ENCODE peak calls at places on chromosomes 13 and 19, in five cellular contexts. M, F, E, L and S are unnamed samples.
A peak's percentile ranks its signal among the peaks of the same experiment; 100 is the strongest.

GRCh38 chr13:50444726-50445125 is 398.8 kb downstream of the DLEU7 start:
- DNase-seq in M (no peak), F (no peak), E (no peak), L (no peak), S (no peak)

GRCh38 chr19:49447485-49448431 is 3.9 kb downstream of the PIH1D1 start:
- DNase-seq in M (no peak), F (no peak), E (no peak), L (no peak), S (no peak)

GRCh38 chr13:98286814-98287213 is 109.7 kb upstream of the RNF113B start:
- DNase-seq in M (no peak), F (no peak), E (no peak), L (no peak), S (no peak)

GRCh38 chr13:24911135-24911524 is 147.2 kb downstream of the RNF17 start:
- DNase-seq in M (no peak), F (peak; percentile 91), E (peak; percentile 62), L (no peak), S (peak; percentile 9)

GRCh38 chr13:113552079-113552478 is 32.5 kb upstream of the TFDP1 start:
- DNase-seq in M (no peak), F (no peak), E (no peak), L (no peak), S (no peak)

GRCh38 chr13:32984857-32985626 is 31.2 kb upstream of the KL start:
- DNase-seq in M (no peak), F (peak; percentile 98), E (no peak), L (no peak), S (no peak)

GRCh38 chr13:112983428-112984196 is 14.6 kb downstream of the MCF2L start:
- DNase-seq in M (no peak), F (no peak), E (no peak), L (no peak), S (no peak)

GRCh38 chr19:45164577-45165335 is 4.0 kb upstream of the NKPD1 start:
- DNase-seq in M (peak; percentile 10), F (no peak), E (peak; percentile 47), L (peak; percentile 90), S (peak; percentile 63)

GRCh38 chr13:34116651-34117050 is 298.7 kb downstream of the RFC3 start:
- DNase-seq in M (no peak), F (no peak), E (no peak), L (no peak), S (no peak)

GRCh38 chr13:112510002-112510780 is 77.8 kb downstream of the TUBGCP3 start:
- DNase-seq in M (no peak), F (peak; percentile 55), E (peak; percentile 76), L (peak; percentile 40), S (peak; percentile 39)

GRCh38 chr13:106523566-106523965 is 11.9 kb downstream of the EFNB2 start:
- DNase-seq in M (no peak), F (no peak), E (peak; percentile 58), L (no peak), S (no peak)

GRCh38 chr13:87274209-87274819 is 396.9 kb upstream of the SLITRK5 start:
- DNase-seq in M (no peak), F (peak; percentile 69), E (peak; percentile 71), L (peak; percentile 12), S (peak; percentile 14)

GRCh38 chr19:33621811-33622504 is at the start of gene CHST8:
- DNase-seq in M (no peak), F (no peak), E (no peak), L (peak; percentile 13), S (no peak)

GRCh38 chr13:113489549-113490495 is 689 bp downstream of the DCUN1D2 start:
- DNase-seq in M (no peak), F (peak; percentile 9), E (peak; percentile 44), L (peak; percentile 27), S (no peak)

GRCh38 chr13:57820924-57821323 is 189.4 kb downstream of the PCDH17 start:
- DNase-seq in M (no peak), F (no peak), E (no peak), L (no peak), S (no peak)

GRCh38 chr13:100544866-100545683 is 43.5 kb downstream of the GGACT start:
- DNase-seq in M (no peak), F (no peak), E (no peak), L (peak; percentile 51), S (no peak)

GRCh38 chr19:8569066-8569761 is 8.0 kb downstream of the MYO1F start:
- DNase-seq in M (peak; percentile 85), F (peak; percentile 96), E (peak; percentile 92), L (peak; percentile 11), S (peak; percentile 80)

GRCh38 chr13:42001580-42001979 is 40.7 kb upstream of the VWA8 start:
- DNase-seq in M (peak; percentile 70), F (peak; percentile 44), E (peak; percentile 67), L (no peak), S (peak; percentile 82)

DNA sequence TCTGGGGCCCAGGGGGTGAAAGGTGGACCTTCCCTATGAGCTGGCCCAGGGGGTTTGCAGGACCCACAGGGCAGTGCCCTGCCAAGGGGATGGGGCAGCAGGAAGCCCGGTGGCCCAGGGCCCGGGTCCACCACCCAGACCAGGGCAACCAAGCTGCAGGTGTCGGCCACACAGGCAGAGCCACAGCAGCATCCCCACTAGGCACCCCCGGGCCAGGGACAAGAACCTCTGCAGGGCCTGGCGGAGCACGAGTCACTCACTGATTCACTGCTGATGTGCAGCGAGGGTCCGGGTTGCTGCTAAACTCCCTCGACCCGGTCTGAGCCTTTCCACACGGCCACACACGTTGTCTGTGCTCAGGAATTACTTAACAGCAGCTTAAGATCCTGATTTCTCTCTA is 8.8 kb downstream of the FZR1 start:
- DNase-seq in M (no peak), F (no peak), E (no peak), L (no peak), S (no peak)
- H3K4me3 ChIP-seq in M (no peak overlapping the region), F (no peak overlapping the region), E (no peak overlapping the region), L (no peak overlapping the region), S (no peak overlapping the region)

GRCh38 chr13:30581582-30581981 is 36.1 kb upstream of the USPL1 start:
- DNase-seq in M (no peak), F (peak; percentile 49), E (peak; percentile 39), L (no peak), S (no peak)
- TF ChIP-seq CTCF in M (no peak), F (peak; percentile 60), E (peak; percentile 40), L (no peak), S (peak; percentile 7)

GRCh38 chr19:41533691-41534090 is 42.3 kb upstream of the CEACAM21 start:
- DNase-seq in M (no peak), F (no peak), E (no peak), L (no peak), S (no peak)

GRCh38 chr19:41530761-41531301 is 45.1 kb upstream of the CEACAM21 start:
- DNase-seq in M (no peak), F (no peak), E (no peak), L (no peak), S (no peak)

GRCh38 chr19:41532526-41532925 is 43.4 kb upstream of the CEACAM21 start:
- DNase-seq in M (no peak), F (no peak), E (no peak), L (no peak), S (no peak)

GRCh38 chr19:41530184-41530534 is 45.8 kb upstream of the CEACAM21 start:
- DNase-seq in M (no peak), F (no peak), E (no peak), L (no peak), S (no peak)

DNA sequence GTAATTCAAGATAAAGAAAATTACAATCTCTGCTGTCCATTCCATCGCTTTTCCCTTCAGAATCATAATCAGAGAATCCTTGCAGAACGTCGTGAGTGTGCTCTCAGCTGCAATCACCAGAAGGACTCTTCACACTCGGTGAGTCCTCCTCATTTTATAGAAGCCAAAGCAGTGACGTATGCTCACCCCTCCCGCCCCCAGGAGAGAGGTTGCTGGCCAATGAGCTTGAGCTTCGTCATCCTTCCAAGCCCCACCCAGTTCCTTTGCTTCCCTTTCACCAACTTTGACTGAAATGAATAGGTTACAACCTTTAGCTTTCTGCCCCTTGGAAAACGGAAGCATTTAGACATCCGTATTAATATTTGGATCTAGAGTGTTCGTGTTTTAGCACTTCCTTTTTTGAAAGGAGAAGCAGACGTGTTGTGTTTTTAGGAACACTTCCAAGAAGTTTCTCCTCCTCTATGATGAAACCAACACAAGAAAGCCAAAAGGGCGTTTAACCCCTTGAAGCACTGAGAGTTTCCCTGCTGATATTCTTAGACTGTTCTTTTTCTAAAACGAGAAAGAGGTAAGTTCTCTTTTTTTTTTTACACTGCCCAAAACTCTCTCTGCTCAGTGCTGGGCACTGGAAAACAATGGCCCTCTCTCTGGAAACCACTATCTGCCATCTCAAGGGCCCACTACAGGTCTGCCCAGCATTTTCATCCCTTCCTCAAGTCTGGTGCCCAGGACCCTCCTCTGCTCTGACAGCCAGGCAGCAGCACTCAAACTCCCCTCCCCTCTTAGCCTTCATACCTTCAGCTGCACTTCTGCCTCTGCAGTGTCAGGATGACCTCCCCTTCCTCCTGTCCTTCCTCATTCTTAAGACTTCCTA is 44.3 kb upstream of the CEACAM21 start:
- DNase-seq in M (no peak), F (no peak), E (peak; percentile 56), L (peak; percentile 43), S (no peak)
- H3K4me3 ChIP-seq in M (no peak overlapping the region), F (no peak overlapping the region), E (no peak overlapping the region), L (no peak overlapping the region), S (no peak overlapping the region)

DNA sequence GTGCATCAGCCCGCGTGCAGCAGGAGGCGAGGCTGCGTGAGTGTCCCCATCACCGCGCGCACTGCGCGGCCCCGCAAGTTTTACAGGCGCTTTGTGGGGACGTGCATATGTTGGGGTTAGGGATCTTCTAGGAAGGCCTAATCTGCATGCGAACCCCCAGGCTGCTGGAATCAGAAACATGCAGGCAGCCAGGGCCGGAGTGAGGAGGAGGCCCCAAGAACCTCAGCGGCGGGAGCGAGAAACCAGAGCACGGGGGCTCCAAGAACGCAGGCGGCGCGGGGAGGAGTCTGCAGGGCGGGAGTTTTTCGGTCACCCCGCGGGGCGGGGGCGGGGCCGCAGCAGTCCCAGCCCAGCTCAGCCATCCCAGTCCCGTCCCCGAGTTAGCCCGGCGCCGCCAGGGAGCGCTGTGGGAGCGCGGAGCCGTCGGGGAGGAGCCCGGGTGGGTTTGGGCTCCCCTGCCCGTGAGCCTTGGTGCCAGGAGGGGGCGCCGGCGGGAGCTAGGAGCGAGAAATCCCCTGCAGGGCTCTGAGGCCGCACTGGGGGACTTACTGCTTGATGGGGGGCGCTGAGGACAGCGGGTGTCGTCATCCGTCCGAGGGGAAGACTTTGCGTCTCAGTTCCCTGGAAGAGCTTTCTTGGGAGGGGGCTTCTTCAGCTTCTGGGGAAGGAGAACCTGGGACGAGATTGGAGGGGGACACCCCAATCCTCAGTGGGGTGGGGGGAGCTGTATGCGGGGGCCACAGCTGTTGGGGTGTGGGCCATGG is 933 bp upstream of the NRTN start:
- DNase-seq in M (peak; percentile 10), F (peak; percentile 98), E (peak; percentile 78), L (peak; percentile 75), S (no peak)
- TF ChIP-seq CTCF in M (peak; percentile 100), F (peak; percentile 100), E (peak; percentile 84), L (peak; percentile 94), S (peak; percentile 95)

DNA sequence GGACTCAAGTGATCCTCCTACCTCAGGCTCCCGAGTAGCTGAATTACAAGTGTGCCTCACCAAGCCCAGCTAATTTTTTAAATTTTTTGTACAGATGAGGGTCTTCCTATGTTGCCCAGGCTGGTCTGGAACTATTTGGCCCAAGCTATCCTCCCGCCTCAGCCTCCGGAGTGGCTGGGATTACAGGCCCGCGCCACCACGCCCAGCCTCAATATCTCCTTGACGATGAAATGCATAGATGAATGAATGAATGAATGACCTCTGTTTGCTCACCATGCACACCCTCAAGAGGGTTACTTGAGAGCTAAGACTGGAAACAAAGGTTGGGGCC is 14.9 kb upstream of the AP1M2 start:
- DNase-seq in M (no peak), F (no peak), E (no peak), L (no peak), S (no peak)
- H3K4me3 ChIP-seq in M (no peak overlapping the region), F (no peak overlapping the region), E (no peak overlapping the region), L (no peak overlapping the region), S (peak overlapping the region; percentile 17)